ENCODE peak calls at places on chromosomes 16 and 17, in eight cellular contexts. One of them, this sample, is unnamed.

GRCh38 chr17:8474826-8475225 is 39.1 kb downstream of the NDEL1 start:
- DNase-seq in A549: no peak
- DNase-seq in SK-N-SH: no peak
- DNase-seq in HL-60: no peak
- DNase-seq in HCT116: no peak
- DNase-seq in K562: no peak
- DNase-seq in GM12878: no peak
- DNase-seq in HepG2: no peak
- DNase-seq in this sample: no peak

GRCh38 chr17:39667262-39668140 is 752 bp upstream of the PNMT start:
- DNase-seq in A549: no peak
- DNase-seq in SK-N-SH: peak; percentile 84
- DNase-seq in HL-60: no peak
- DNase-seq in HCT116: no peak
- DNase-seq in K562: peak; percentile 93
- DNase-seq in GM12878: no peak
- DNase-seq in HepG2: no peak
- DNase-seq in this sample: peak; percentile 48

GRCh38 chr16:30485818-30486436 is 13.4 kb downstream of the ITGAL start:
- DNase-seq in A549: no peak
- DNase-seq in SK-N-SH: no peak
- DNase-seq in HL-60: no peak
- DNase-seq in HCT116: no peak
- DNase-seq in K562: no peak
- DNase-seq in GM12878: no peak
- DNase-seq in HepG2: no peak
- DNase-seq in this sample: no peak

GRCh38 chr16:15492091-15492740 is 57.8 kb downstream of the BMERB1 start:
- DNase-seq in A549: no peak
- DNase-seq in SK-N-SH: no peak
- DNase-seq in HL-60: no peak
- DNase-seq in HCT116: no peak
- DNase-seq in K562: no peak
- DNase-seq in GM12878: no peak
- DNase-seq in HepG2: no peak
- DNase-seq in this sample: no peak

GRCh38 chr17:7463368-7463846 is 16.0 kb downstream of the ZBTB4 start:
- DNase-seq in A549: no peak
- DNase-seq in SK-N-SH: no peak
- DNase-seq in HL-60: no peak
- DNase-seq in HCT116: no peak
- DNase-seq in K562: no peak
- DNase-seq in GM12878: no peak
- DNase-seq in HepG2: no peak
- DNase-seq in this sample: no peak

GRCh38 chr16:61814716-61815347 is 221.4 kb downstream of the CDH8 start:
- DNase-seq in A549: no peak
- DNase-seq in SK-N-SH: peak; percentile 30
- DNase-seq in HL-60: no peak
- DNase-seq in HCT116: no peak
- DNase-seq in K562: no peak
- DNase-seq in GM12878: no peak
- DNase-seq in HepG2: no peak
- DNase-seq in this sample: no peak

GRCh38 chr17:10292057-10292931 is 80.5 kb downstream of the MYH13 start:
- DNase-seq in A549: no peak
- DNase-seq in SK-N-SH: no peak
- DNase-seq in HL-60: no peak
- DNase-seq in HCT116: peak; percentile 75
- DNase-seq in K562: no peak
- DNase-seq in GM12878: peak; percentile 20
- DNase-seq in HepG2: no peak
- DNase-seq in this sample: peak; percentile 15

GRCh38 chr16:5000573-5001001 is 33.1 kb downstream of the NAGPA start:
- DNase-seq in A549: no peak
- DNase-seq in SK-N-SH: no peak
- DNase-seq in HL-60: no peak
- DNase-seq in HCT116: no peak
- DNase-seq in K562: no peak
- DNase-seq in GM12878: no peak
- DNase-seq in HepG2: no peak
- DNase-seq in this sample: no peak

GRCh38 chr17:38797091-38797490 is 2.3 kb downstream of the PIP4K2B start:
- DNase-seq in A549: no peak
- DNase-seq in SK-N-SH: no peak
- DNase-seq in HL-60: no peak
- DNase-seq in HCT116: no peak
- DNase-seq in K562: no peak
- DNase-seq in GM12878: no peak
- DNase-seq in HepG2: no peak
- DNase-seq in this sample: no peak

GRCh38 chr17:21379080-21379711 is 3.0 kb downstream of the KCNJ12 start:
- DNase-seq in A549: no peak
- DNase-seq in SK-N-SH: no peak
- DNase-seq in HL-60: no peak
- DNase-seq in HCT116: no peak
- DNase-seq in K562: no peak
- DNase-seq in GM12878: no peak
- DNase-seq in HepG2: no peak
- DNase-seq in this sample: no peak

GRCh38 chr16:4488486-4488967 is 12.3 kb downstream of the HMOX2 start:
- DNase-seq in A549: no peak
- DNase-seq in SK-N-SH: no peak
- DNase-seq in HL-60: no peak
- DNase-seq in HCT116: no peak
- DNase-seq in K562: no peak
- DNase-seq in GM12878: no peak
- DNase-seq in HepG2: no peak
- DNase-seq in this sample: no peak

GRCh38 chr16:61858996-61859395 is 177.2 kb downstream of the CDH8 start:
- DNase-seq in A549: peak; percentile 2
- DNase-seq in SK-N-SH: no peak
- DNase-seq in HL-60: no peak
- DNase-seq in HCT116: no peak
- DNase-seq in K562: no peak
- DNase-seq in GM12878: no peak
- DNase-seq in HepG2: no peak
- DNase-seq in this sample: no peak

GRCh38 chr16:89018605-89019158 is 41.7 kb upstream of the CBFA2T3 start:
- DNase-seq in A549: no peak
- DNase-seq in SK-N-SH: no peak
- DNase-seq in HL-60: no peak
- DNase-seq in HCT116: no peak
- DNase-seq in K562: no peak
- DNase-seq in GM12878: no peak
- DNase-seq in HepG2: no peak
- DNase-seq in this sample: no peak

GRCh38 chr17:72426321-72426720 is 305.5 kb downstream of the SOX9 start:
- DNase-seq in A549: no peak
- DNase-seq in SK-N-SH: no peak
- DNase-seq in HL-60: no peak
- DNase-seq in HCT116: no peak
- DNase-seq in K562: no peak
- DNase-seq in GM12878: no peak
- DNase-seq in HepG2: no peak
- DNase-seq in this sample: no peak

GRCh38 chr17:15298176-15298575 is 33.0 kb upstream of the PMP22 start:
- DNase-seq in A549: no peak
- DNase-seq in SK-N-SH: no peak
- DNase-seq in HL-60: no peak
- DNase-seq in HCT116: no peak
- DNase-seq in K562: no peak
- DNase-seq in GM12878: no peak
- DNase-seq in HepG2: no peak
- DNase-seq in this sample: no peak

GRCh38 chr17:13643196-13643595 is 41.5 kb upstream of the HS3ST3A1 start:
- DNase-seq in A549: no peak
- DNase-seq in SK-N-SH: no peak
- DNase-seq in HL-60: no peak
- DNase-seq in HCT116: no peak
- DNase-seq in K562: no peak
- DNase-seq in GM12878: no peak
- DNase-seq in HepG2: no peak
- DNase-seq in this sample: peak; percentile 28

DNA sequence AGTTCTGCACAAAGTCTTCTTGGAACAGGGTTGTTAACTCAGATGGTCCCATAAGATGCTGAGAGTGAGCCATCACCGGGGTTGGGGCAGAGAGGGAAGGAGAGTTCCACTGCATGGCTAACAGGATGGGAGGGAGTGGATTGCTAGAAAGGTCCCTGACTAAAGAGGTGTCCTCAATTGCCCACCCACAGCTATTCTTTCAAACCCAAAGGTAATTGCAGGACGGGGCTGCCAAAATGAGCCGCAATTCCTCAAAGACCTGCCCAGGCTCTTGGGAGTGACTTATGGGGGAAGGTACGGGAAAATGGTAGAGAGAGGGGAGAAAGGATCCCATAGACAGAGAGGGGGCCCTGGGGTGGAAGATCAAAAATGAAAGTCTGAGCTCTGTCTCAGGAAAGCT is 60.4 kb downstream of the DYNLRB2 start:
- DNase-seq in A549: no peak
- DNase-seq in SK-N-SH: no peak
- DNase-seq in HL-60: no peak
- DNase-seq in HCT116: no peak
- DNase-seq in K562: no peak
- DNase-seq in GM12878: no peak
- DNase-seq in HepG2: no peak
- DNase-seq in this sample: no peak
- TF ChIP-seq REST in A549: no peak
- TF ChIP-seq REST in SK-N-SH: no peak
- TF ChIP-seq REST in HL-60: no peak
- TF ChIP-seq REST in HCT116: no peak
- TF ChIP-seq REST in K562: no peak
- TF ChIP-seq REST in GM12878: no peak
- TF ChIP-seq REST in HepG2: no peak
- TF ChIP-seq REST in this sample: no peak

DNA sequence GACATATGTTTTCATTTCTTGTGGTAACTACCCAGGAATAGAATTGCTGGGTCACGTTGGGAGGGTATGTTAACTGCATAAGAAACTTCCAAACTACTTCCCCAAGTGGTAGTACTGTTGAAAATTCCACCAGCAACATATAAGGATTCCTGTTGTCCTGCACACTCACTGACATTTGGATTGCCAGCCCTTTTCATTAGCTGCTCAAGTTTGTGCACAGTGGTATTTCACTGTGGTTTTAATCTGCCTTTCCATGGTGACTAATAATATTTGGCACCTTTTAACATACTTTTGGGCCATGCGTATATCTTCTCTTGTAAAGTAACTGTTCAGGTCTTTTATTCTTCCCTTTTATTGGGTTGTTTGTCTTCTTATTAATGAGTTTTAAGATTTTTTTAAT is 103.3 kb downstream of the GNAO1 start:
- DNase-seq in A549: no peak
- DNase-seq in SK-N-SH: no peak
- DNase-seq in HL-60: no peak
- DNase-seq in HCT116: no peak
- DNase-seq in K562: no peak
- DNase-seq in GM12878: no peak
- DNase-seq in HepG2: no peak
- DNase-seq in this sample: no peak
- TF ChIP-seq REST in A549: no peak
- TF ChIP-seq REST in SK-N-SH: no peak
- TF ChIP-seq REST in HL-60: no peak
- TF ChIP-seq REST in HCT116: no peak
- TF ChIP-seq REST in K562: no peak
- TF ChIP-seq REST in GM12878: no peak
- TF ChIP-seq REST in HepG2: no peak
- TF ChIP-seq REST in this sample: no peak

DNA sequence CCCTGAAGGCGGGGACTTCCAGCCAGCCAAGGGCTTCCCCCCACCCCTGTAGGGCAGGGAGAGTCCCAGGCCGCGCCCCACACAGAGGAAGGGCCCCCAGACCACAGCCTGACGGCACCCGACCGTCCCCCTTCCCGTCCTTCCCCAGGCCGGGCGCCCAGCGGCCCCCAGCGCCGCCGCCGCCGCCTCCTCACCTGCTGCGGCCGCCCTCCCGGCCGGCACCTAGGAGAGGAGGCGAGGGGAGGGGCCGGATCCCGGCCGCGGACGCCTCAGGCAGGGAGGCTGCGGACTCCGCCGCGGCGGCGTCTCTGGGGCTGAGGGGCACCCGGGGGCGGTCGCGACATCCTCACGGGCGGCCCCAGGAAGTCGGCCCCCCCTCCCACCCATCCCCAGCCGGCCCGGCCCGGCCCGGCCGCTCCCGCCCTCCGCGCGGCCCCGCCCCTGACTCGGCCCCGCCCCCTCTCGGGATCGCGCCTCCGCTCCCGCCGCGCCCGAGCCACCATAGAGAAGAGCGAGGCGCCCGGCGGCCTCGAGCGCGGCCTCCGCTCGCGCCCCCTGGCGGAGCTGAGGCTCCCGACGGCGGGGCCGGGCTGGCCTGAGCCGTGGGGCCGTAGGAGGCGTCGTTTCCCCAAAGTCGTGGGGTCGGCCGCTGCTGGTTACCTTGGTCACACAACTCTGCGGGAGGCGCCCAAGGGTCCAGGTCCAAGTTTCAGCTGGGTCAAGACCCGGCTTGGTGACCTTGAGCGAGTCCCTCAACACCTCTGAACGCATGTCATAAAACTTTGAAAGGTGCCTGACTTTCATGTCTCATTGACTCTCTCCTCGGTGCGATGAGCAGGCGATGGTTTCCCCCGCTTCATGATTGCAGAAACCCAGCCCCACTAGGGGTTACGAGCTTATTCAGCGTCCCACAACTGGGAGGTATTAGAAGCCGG is 25.7 kb upstream of the RFFL start:
- DNase-seq in A549: peak; percentile 86
- DNase-seq in SK-N-SH: peak; percentile 96
- DNase-seq in HL-60: peak; percentile 65
- DNase-seq in HCT116: peak; percentile 57
- DNase-seq in K562: peak; percentile 93
- DNase-seq in GM12878: no peak
- DNase-seq in HepG2: peak; percentile 64
- DNase-seq in this sample: peak; percentile 89
- TF ChIP-seq REST in A549: no peak
- TF ChIP-seq REST in SK-N-SH: no peak
- TF ChIP-seq REST in HL-60: no peak
- TF ChIP-seq REST in HCT116: no peak
- TF ChIP-seq REST in K562: no peak
- TF ChIP-seq REST in GM12878: no peak
- TF ChIP-seq REST in HepG2: no peak
- TF ChIP-seq REST in this sample: no peak

DNA sequence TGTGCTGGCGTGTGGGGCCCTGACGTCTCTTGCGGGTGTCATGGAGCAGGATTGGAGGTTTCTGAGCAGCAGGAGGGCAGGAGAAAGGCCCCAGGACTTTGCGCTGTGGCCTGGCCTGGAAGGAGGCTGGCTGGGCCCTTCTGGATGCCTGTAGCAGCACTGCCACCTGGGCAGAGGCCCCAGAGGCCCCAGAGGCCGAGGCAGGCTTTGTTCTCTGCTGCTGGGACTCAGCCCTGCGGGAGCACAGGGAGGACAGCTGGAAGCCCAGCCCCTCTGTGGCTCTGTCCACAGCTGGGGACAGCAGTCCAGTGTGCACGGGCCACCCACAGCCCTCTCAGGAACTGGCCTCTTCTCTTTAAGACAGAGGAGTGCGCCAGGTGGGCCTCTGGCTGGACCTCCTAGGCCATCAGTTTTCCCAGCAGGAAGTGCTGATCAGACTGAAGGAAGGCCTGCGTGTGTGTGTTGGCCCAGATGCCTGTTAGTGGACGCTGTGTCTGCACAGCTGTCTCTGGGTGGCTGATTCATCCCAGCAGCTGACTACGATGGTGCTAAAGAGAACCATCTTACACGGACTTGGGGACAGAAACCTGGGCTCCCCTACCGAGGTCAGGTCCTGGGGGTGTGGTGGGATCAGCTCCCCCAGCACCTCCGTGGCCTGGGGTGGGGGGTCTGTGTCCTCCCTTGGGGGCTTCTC is 26.8 kb upstream of the ZNF750 start:
- DNase-seq in A549: no peak
- DNase-seq in SK-N-SH: peak; percentile 85
- DNase-seq in HL-60: no peak
- DNase-seq in HCT116: no peak
- DNase-seq in K562: no peak
- DNase-seq in GM12878: no peak
- DNase-seq in HepG2: no peak
- DNase-seq in this sample: no peak
- TF ChIP-seq REST in A549: no peak
- TF ChIP-seq REST in SK-N-SH: no peak
- TF ChIP-seq REST in HL-60: no peak
- TF ChIP-seq REST in HCT116: no peak
- TF ChIP-seq REST in K562: no peak
- TF ChIP-seq REST in GM12878: no peak
- TF ChIP-seq REST in HepG2: no peak
- TF ChIP-seq REST in this sample: no peak

This sample was measured in GM23338.